ENCODE peak calls at places on chromosomes 12 and 14, in seven cellular contexts. M, X, T, G, C, J and I are unnamed samples.

GRCh38 chr14:102288139-102288538 is 16.8 kb downstream of the MOK start:
- DNase-seq in G (no peak), X (no peak), C (no peak), M (no peak), T (no peak), J (no peak), I (no peak)

GRCh38 chr14:61765225-61765943 is 3.2 kb downstream of the SNAPC1 start:
- DNase-seq in M (no peak), G (no peak), X (no peak), C (no peak), J (no peak), T (no peak), I (no peak)

GRCh38 chr12:53179694-53180269 is 740 bp upstream of the ZNF740 start:
- DNase-seq in M (no peak), C (no peak), J (no peak), G (no peak), X (no peak), T (peak; percentile 15), I (peak; percentile 54)

GRCh38 chr12:28640519-28640918 is 450.3 kb downstream of the CCDC91 start:
- DNase-seq in J (no peak), C (no peak), M (no peak), G (no peak), X (no peak), T (no peak), I (no peak)

GRCh38 chr12:121641343-121641630 is 15.0 kb downstream of the ORAI1 start:
- DNase-seq in X (no peak), T (no peak), C (no peak), G (no peak), M (no peak), J (no peak), I (no peak)

GRCh38 chr12:82687020-82687951 is 580 bp downstream of the TMTC2 start:
- DNase-seq in T (peak; percentile 42), C (peak; percentile 50), G (peak; percentile 23), M (peak; percentile 57), X (no peak), J (peak; percentile 81), I (peak; percentile 85)

GRCh38 chr12:94792690-94793089 is 142.3 kb upstream of the TMCC3 start:
- DNase-seq in C (no peak), J (no peak), T (no peak), G (no peak), X (no peak), M (no peak), I (no peak)

GRCh38 chr14:78297843-78298242 is 127.7 kb downstream of the NRXN3 start:
- DNase-seq in T (no peak), M (no peak), J (no peak), X (no peak), G (no peak), C (no peak), I (no peak)

GRCh38 chr14:50088117-50088515 is 28.3 kb downstream of the VCPKMT start:
- DNase-seq in T (no peak), C (no peak), J (no peak), M (no peak), G (no peak), X (no peak), I (no peak)

GRCh38 chr12:66319266-66319954 is 17.1 kb downstream of the HELB start:
- DNase-seq in C (no peak), X (no peak), G (no peak), T (no peak), J (no peak), M (no peak), I (no peak)

GRCh38 chr14:38883127-38883526 is 219.9 kb downstream of the SEC23A start:
- DNase-seq in G (no peak), C (no peak), J (no peak), X (no peak), M (no peak), T (no peak), I (no peak)

GRCh38 chr14:73633115-73633514 is 11.7 kb upstream of the DNAL1 start:
- DNase-seq in X (no peak), M (no peak), G (no peak), C (no peak), T (no peak), J (no peak), I (no peak)

GRCh38 chr14:52678591-52678990 is 16.8 kb downstream of the ERO1A start:
- DNase-seq in X (no peak), C (no peak), M (no peak), J (peak; percentile 43), T (no peak), G (no peak), I (no peak)

GRCh38 chr14:52686176-52686575 is 9.2 kb downstream of the ERO1A start:
- DNase-seq in X (no peak), J (no peak), G (no peak), M (no peak), T (no peak), C (no peak), I (no peak)

GRCh38 chr14:52683985-52684520 is 11.3 kb downstream of the ERO1A start:
- DNase-seq in J (no peak), C (no peak), G (no peak), T (no peak), M (no peak), X (no peak), I (no peak)
- H3K4me3 ChIP-seq in J (no peak overlapping the region), C (no peak overlapping the region), G (no peak overlapping the region), T (no peak overlapping the region), M (no peak overlapping the region), X (no peak overlapping the region), I (no peak overlapping the region)

GRCh38 chr14:30272848-30273563 is 286.0 kb upstream of the G2E3 start:
- DNase-seq in X (no peak), T (peak; percentile 14), G (no peak), J (no peak), C (no peak), M (no peak), I (no peak)

GRCh38 chr14:30270200-30271161 is 288.5 kb upstream of the G2E3 start:
- DNase-seq in G (peak; percentile 72), X (peak; percentile 61), C (peak; percentile 90), T (peak; percentile 90), M (peak; percentile 65), J (peak; percentile 93), I (peak; percentile 64)

GRCh38 chr14:30264161-30264560 is 294.8 kb upstream of the G2E3 start:
- DNase-seq in C (no peak), G (no peak), M (no peak), J (no peak), T (no peak), X (no peak), I (no peak)

GRCh38 chr14:30266290-30266689 is 292.7 kb upstream of the G2E3 start:
- DNase-seq in J (peak; percentile 25), C (no peak), X (no peak), G (no peak), T (no peak), M (no peak), I (no peak)

DNA sequence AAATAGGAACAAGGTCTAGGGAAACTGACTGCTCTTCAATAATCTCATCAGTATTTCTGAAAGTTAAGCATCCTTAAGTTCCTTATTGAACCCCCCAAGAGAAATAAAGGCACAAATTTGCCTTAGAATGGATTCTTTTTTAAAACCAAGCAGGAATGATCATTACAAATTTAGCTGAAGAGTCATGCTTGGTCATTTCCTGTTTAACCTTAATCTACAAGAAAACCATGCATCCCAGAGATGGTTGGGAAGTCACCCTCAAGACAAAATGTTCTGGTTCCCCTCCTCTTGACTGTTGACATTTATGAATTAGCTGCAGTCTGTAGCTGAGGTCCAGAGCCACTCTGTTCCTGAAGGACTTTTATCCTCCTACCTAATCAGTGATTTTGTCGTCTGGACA is 291.8 kb upstream of the G2E3 start:
- DNase-seq in T (no peak), C (no peak), J (no peak), X (no peak), M (no peak), G (no peak), I (no peak)
- H3K4me3 ChIP-seq in T (no peak overlapping the region), C (no peak overlapping the region), J (no peak overlapping the region), X (no peak overlapping the region), M (no peak overlapping the region), G (no peak overlapping the region), I (no peak overlapping the region)

DNA sequence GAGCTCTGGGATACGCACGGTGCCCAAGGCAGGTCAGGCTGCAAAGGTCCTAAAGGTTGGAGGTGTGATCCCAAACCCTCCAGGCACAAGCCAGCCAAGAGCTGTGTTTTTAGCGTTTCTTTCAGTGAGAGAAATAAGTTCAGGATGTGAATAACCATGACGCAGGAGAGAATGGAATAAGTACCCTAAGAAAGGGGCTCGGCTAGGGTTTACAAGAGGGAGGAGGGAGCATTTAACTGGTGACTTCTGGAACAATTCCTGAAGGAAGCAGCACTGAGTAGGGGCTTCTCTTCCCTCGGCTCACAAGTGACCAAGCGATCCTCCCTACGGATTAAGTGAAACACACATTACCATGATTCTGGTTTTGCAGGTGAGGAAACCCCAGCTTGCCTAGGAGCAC is 29.4 kb downstream of the SSH1 start:
- DNase-seq in G (no peak), X (no peak), J (no peak), C (no peak), T (no peak), M (no peak), I (no peak)
- H3K4me3 ChIP-seq in G (no peak overlapping the region), X (no peak overlapping the region), J (no peak overlapping the region), C (no peak overlapping the region), T (no peak overlapping the region), M (no peak overlapping the region), I (no peak overlapping the region)

GRCh38 chr12:98419101-98419794 is 96.1 kb upstream of the TMPO start:
- DNase-seq in M (no peak), X (no peak), T (no peak), C (no peak), J (no peak), G (no peak), I (no peak)
- H3K4me3 ChIP-seq in M (no peak overlapping the region), X (peak overlapping the region; percentile 50), T (no peak overlapping the region), C (no peak overlapping the region), J (no peak overlapping the region), G (no peak overlapping the region), I (no peak overlapping the region)